ENCODE peak calls at places on chromosomes 5 and 9, in six cellular contexts. O is mucosa of descending colon, S is astrocyte of the spinal cord, I is uterus, V is GM12865, P is endodermal cell. Z is an unnamed sample.
A peak's percentile ranks its signal among the peaks of the same experiment; 100 is the strongest.

GRCh38 chr5:103424453-103425205 is 138.0 kb downstream of the NUDT12 start:
- DNase-seq in O (no peak), S (peak; percentile 59), I (no peak), V (peak; percentile 39), P (no peak), Z (no peak)

GRCh38 chr9:116855881-116856662 is 169.0 kb downstream of the TRIM32 start:
- DNase-seq in O (no peak), S (no peak), I (no peak), V (peak; percentile 8), P (no peak), Z (no peak)

GRCh38 chr5:111603446-111603827 is 91.1 kb upstream of the STARD4 start:
- DNase-seq in O (no peak), S (peak; percentile 54), I (no peak), V (no peak), P (no peak), Z (no peak)

GRCh38 chr9:71909887-71910601 is 949 bp downstream of the ABHD17B start:
- DNase-seq in O (peak; percentile 76), S (peak; percentile 46), I (peak; percentile 46), V (peak; percentile 44), P (peak; percentile 80), Z (peak; percentile 63)

GRCh38 chr9:35905912-35906679 is at the start of gene HRCT1:
- DNase-seq in O (peak; percentile 96), S (peak; percentile 97), I (peak; percentile 90), V (no peak), P (peak; percentile 52), Z (peak; percentile 90)

GRCh38 chr5:128613757-128614156 is 75.7 kb upstream of the FBN2 start:
- DNase-seq in O (no peak), S (no peak), I (no peak), V (no peak), P (no peak), Z (no peak)

GRCh38 chr5:55682071-55682470 is 30.1 kb downstream of the SLC38A9 start:
- DNase-seq in O (no peak), S (no peak), I (no peak), V (no peak), P (no peak), Z (no peak)

GRCh38 chr9:21153688-21154608 is 12.3 kb upstream of the IFNW1 start:
- DNase-seq in O (peak; percentile 10), S (peak; percentile 59), I (no peak), V (peak; percentile 46), P (peak; percentile 67), Z (no peak)

GRCh38 chr9:128992995-128993394 is 35.1 kb downstream of the SH3GLB2 start:
- DNase-seq in O (no peak), S (no peak), I (no peak), V (no peak), P (peak; percentile 70), Z (no peak)

GRCh38 chr5:139023276-139023675 is 148.1 kb upstream of the LRRTM2 start:
- DNase-seq in O (no peak), S (no peak), I (no peak), V (no peak), P (peak; percentile 17), Z (no peak)

GRCh38 chr9:130172858-130173461 is 756 bp downstream of the NCS1 start:
- DNase-seq in O (no peak), S (no peak), I (no peak), V (no peak), P (peak; percentile 71), Z (peak; percentile 27)

GRCh38 chr5:116834796-116835515 is 260.3 kb upstream of the SEMA6A start:
- DNase-seq in O (no peak), S (no peak), I (no peak), V (no peak), P (no peak), Z (no peak)

GRCh38 chr5:173498286-173498685 is 118.2 kb downstream of the BOD1 start:
- DNase-seq in O (no peak), S (peak; percentile 67), I (no peak), V (no peak), P (no peak), Z (peak; percentile 46)

GRCh38 chr9:100354121-100354800 is 1.5 kb upstream of the TEX10 start:
- DNase-seq in O (no peak), S (no peak), I (no peak), V (peak; percentile 21), P (no peak), Z (no peak)

GRCh38 chr9:114721491-114722362 is 39.7 kb upstream of the TEX48 start:
- DNase-seq in O (no peak), S (no peak), I (no peak), V (no peak), P (peak; percentile 60), Z (no peak)

GRCh38 chr9:107685399-107685798 is 195.8 kb upstream of the KLF4 start:
- DNase-seq in O (no peak), S (no peak), I (no peak), V (no peak), P (no peak), Z (no peak)

GRCh38 chr9:16671591-16672137 is 198.8 kb downstream of the BNC2 start:
- DNase-seq in O (no peak), S (peak; percentile 94), I (no peak), V (peak; percentile 47), P (no peak), Z (no peak)

GRCh38 chr5:36090033-36090432 is 23.4 kb upstream of the UGT3A2 start:
- DNase-seq in O (peak; percentile 13), S (peak; percentile 5), I (no peak), V (peak; percentile 58), P (peak; percentile 87), Z (no peak)

DNA sequence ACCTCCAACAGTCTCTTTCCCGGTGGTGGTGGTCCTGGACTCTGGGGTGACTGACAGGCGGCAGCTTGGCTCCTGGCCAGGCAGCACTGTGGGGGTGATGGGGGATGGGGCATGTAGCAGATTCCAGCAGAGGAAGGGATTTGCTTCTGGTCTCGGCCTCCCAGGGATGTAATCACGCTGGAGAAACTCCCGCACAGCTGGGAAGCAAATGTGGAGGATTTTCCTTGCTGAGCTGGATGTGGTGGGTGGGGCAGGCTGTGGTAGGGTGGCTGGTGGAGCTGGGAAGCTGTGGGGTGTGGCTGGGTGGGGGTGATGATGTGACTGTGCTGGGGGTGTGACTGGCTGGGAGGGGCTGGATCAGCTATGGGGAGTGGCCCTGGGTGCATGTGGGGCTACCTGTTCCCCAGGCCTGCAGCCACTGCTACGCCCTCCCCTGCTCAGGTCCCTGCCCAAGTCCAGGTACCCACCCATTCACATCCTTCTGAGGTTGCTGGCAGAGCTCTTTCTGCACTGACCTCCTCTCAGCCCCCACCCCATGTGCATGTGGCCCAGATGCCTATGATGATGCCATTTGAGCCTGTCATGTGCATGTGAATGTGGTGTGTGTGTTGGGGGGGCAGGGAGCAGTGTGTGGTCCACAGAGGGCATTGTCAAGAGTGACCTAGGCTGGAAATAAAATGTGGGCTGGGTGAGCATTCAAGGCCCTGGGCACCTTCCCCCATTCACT is 3.9 kb downstream of the NDST1 start:
- DNase-seq in O (peak; percentile 93), S (peak; percentile 73), I (peak; percentile 41), V (no peak), P (peak; percentile 84), Z (no peak)
- H3K4me3 ChIP-seq in O (no peak overlapping the region), S (no peak overlapping the region), I (no peak overlapping the region), V (no peak overlapping the region), P (peak overlapping the region; percentile 22), Z (no peak overlapping the region)

GRCh38 chr5:154393850-154394249 is 51.9 kb upstream of the SAP30L start:
- DNase-seq in O (no peak), S (no peak), I (no peak), V (no peak), P (no peak), Z (no peak)

GRCh38 chr5:154394328-154394727 is 51.5 kb upstream of the SAP30L start:
- DNase-seq in O (peak; percentile 79), S (no peak), I (no peak), V (no peak), P (no peak), Z (no peak)

GRCh38 chr5:154396128-154396527 is 49.7 kb upstream of the SAP30L start:
- DNase-seq in O (no peak), S (no peak), I (no peak), V (no peak), P (no peak), Z (no peak)

GRCh38 chr5:154397652-154398406 is 48.0 kb upstream of the SAP30L start:
- DNase-seq in O (peak; percentile 86), S (no peak), I (no peak), V (no peak), P (no peak), Z (peak; percentile 73)

GRCh38 chr5:154395407-154396106 is 50.2 kb upstream of the SAP30L start:
- DNase-seq in O (peak; percentile 22), S (peak; percentile 34), I (no peak), V (peak; percentile 63), P (peak; percentile 82), Z (peak; percentile 30)
- TF ChIP-seq CTCF in O (no peak), S (no peak), I (no peak), V (no peak), P (no peak), Z (no peak)

DNA sequence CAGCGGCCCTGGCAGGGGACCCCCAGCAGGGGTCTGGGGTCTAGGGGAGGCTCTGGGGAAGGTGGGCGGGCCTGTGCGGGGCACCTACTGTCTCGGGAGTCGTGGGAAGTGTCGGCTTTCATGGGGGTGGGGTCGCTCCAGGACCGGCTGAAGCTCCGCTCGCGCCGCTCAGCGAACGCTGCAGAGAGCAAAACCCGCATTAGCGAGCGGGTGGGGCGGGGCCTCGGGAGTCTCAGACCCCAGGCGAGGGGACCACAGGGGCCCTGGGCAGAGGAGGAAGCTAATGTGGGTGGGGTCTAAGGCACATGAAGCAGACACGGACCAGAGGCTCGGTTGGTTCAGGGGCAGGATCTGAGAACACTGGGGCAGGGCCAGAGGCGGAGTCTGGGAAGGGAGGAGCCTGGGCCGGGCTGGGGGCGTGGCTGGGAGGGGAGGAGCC is 5.5 kb downstream of the NSMF start:
- DNase-seq in O (peak; percentile 84), S (peak; percentile 64), I (peak; percentile 83), V (peak; percentile 78), P (peak; percentile 95), Z (peak; percentile 60)
- H3K4me3 ChIP-seq in O (no peak overlapping the region), S (no peak overlapping the region), I (peak overlapping the region; percentile 19), V (no peak overlapping the region), P (no peak overlapping the region), Z (no peak overlapping the region)

GRCh38 chr5:11044581-11044980 is 283.5 kb upstream of the DAP start:
- DNase-seq in O (no peak), S (no peak), I (no peak), V (no peak), P (no peak), Z (no peak)

GRCh38 chr5:11047625-11048024 is 286.6 kb upstream of the DAP start:
- DNase-seq in O (no peak), S (no peak), I (no peak), V (no peak), P (no peak), Z (no peak)

GRCh38 chr5:11047051-11047450 is 286.0 kb upstream of the DAP start:
- DNase-seq in O (no peak), S (no peak), I (no peak), V (no peak), P (no peak), Z (peak; percentile 33)

GRCh38 chr5:11045411-11045810 is 284.4 kb upstream of the DAP start:
- DNase-seq in O (no peak), S (no peak), I (no peak), V (no peak), P (no peak), Z (no peak)

GRCh38 chr5:11046160-11046559 is 285.1 kb upstream of the DAP start:
- DNase-seq in O (no peak), S (no peak), I (no peak), V (peak; percentile 45), P (peak; percentile 78), Z (no peak)
- TF ChIP-seq CTCF in O (no peak), S (no peak), I (no peak), V (peak; percentile 36), P (peak; percentile 50), Z (no peak)

Z was measured in body of pancreas.